ENCODE peak calls at places on chromosomes 2 and 18, in five cellular contexts. One of them, this sample, is unnamed.

GRCh38 chr2:65345626-65346025 is 86.8 kb downstream of the SPRED2 start:
- DNase-seq in ACHN: no peak
- DNase-seq in HS-27A: no peak
- DNase-seq in anterior cingulate cortex: no peak
- DNase-seq in AG08396: no peak
- DNase-seq in this sample: no peak

GRCh38 chr2:97707428-97708380 is 5.7 kb upstream of the ZAP70 start:
- DNase-seq in ACHN: no peak
- DNase-seq in anterior cingulate cortex: no peak
- DNase-seq in HS-27A: no peak
- DNase-seq in AG08396: no peak
- DNase-seq in this sample: no peak

GRCh38 chr18:54737986-54738385 is 90.3 kb upstream of the RAB27B start:
- DNase-seq in HS-27A: no peak
- DNase-seq in anterior cingulate cortex: no peak
- DNase-seq in AG08396: no peak
- DNase-seq in ACHN: no peak
- DNase-seq in this sample: no peak

GRCh38 chr2:2057125-2057721 is 273.9 kb downstream of the MYT1L start:
- DNase-seq in AG08396: no peak
- DNase-seq in HS-27A: no peak
- DNase-seq in anterior cingulate cortex: no peak
- DNase-seq in ACHN: peak; percentile 5
- DNase-seq in this sample: no peak

GRCh38 chr18:13462686-13463085 is 244.1 kb downstream of the LDLRAD4 start:
- DNase-seq in ACHN: no peak
- DNase-seq in anterior cingulate cortex: no peak
- DNase-seq in HS-27A: no peak
- DNase-seq in AG08396: no peak
- DNase-seq in this sample: no peak

GRCh38 chr18:28176933-28177827 is at the start of gene CDH2:
- DNase-seq in ACHN: peak; percentile 89
- DNase-seq in AG08396: peak; percentile 87
- DNase-seq in anterior cingulate cortex: peak; percentile 71
- DNase-seq in HS-27A: peak; percentile 67
- DNase-seq in this sample: no peak

GRCh38 chr2:127655209-127656073 is 9.5 kb downstream of the GPR17 start:
- DNase-seq in ACHN: no peak
- DNase-seq in AG08396: no peak
- DNase-seq in anterior cingulate cortex: no peak
- DNase-seq in HS-27A: no peak
- DNase-seq in this sample: no peak

GRCh38 chr18:55328301-55328700 is 259.7 kb downstream of the TCF4 start:
- DNase-seq in anterior cingulate cortex: no peak
- DNase-seq in ACHN: no peak
- DNase-seq in AG08396: no peak
- DNase-seq in HS-27A: no peak
- DNase-seq in this sample: no peak

GRCh38 chr2:213150315-213150951 is 979 bp downstream of the IKZF2 start:
- DNase-seq in HS-27A: no peak
- DNase-seq in AG08396: no peak
- DNase-seq in anterior cingulate cortex: no peak
- DNase-seq in ACHN: peak; percentile 10
- DNase-seq in this sample: no peak

GRCh38 chr2:43524180-43524965 is 71.5 kb downstream of the THADA start:
- DNase-seq in AG08396: no peak
- DNase-seq in HS-27A: no peak
- DNase-seq in anterior cingulate cortex: no peak
- DNase-seq in ACHN: peak; percentile 19
- DNase-seq in this sample: no peak

GRCh38 chr18:50686409-50686808 is 126.5 kb downstream of the MAPK4 start:
- DNase-seq in ACHN: no peak
- DNase-seq in HS-27A: no peak
- DNase-seq in anterior cingulate cortex: no peak
- DNase-seq in AG08396: no peak
- DNase-seq in this sample: no peak

GRCh38 chr18:73975266-73975665 is 172.4 kb downstream of the FBXO15 start:
- DNase-seq in AG08396: no peak
- DNase-seq in ACHN: no peak
- DNase-seq in HS-27A: no peak
- DNase-seq in anterior cingulate cortex: no peak
- DNase-seq in this sample: no peak

GRCh38 chr18:10558243-10558966 is 32.6 kb downstream of the NAPG start:
- DNase-seq in HS-27A: no peak
- DNase-seq in anterior cingulate cortex: no peak
- DNase-seq in AG08396: no peak
- DNase-seq in ACHN: no peak
- DNase-seq in this sample: no peak

GRCh38 chr2:127142663-127143630 is 36.0 kb upstream of the BIN1 start:
- DNase-seq in HS-27A: no peak
- DNase-seq in anterior cingulate cortex: no peak
- DNase-seq in AG08396: no peak
- DNase-seq in ACHN: no peak
- DNase-seq in this sample: no peak

GRCh38 chr2:203585541-203585940 is 50.4 kb upstream of the RAPH1 start:
- DNase-seq in AG08396: no peak
- DNase-seq in ACHN: no peak
- DNase-seq in HS-27A: no peak
- DNase-seq in anterior cingulate cortex: no peak
- DNase-seq in this sample: no peak

GRCh38 chr2:19435815-19436214 is 77.4 kb upstream of the OSR1 start:
- DNase-seq in anterior cingulate cortex: no peak
- DNase-seq in ACHN: no peak
- DNase-seq in HS-27A: no peak
- DNase-seq in AG08396: no peak
- DNase-seq in this sample: peak; percentile 18

GRCh38 chr2:7348761-7349160 is 431.5 kb downstream of the RNF144A start:
- DNase-seq in AG08396: no peak
- DNase-seq in anterior cingulate cortex: no peak
- DNase-seq in ACHN: no peak
- DNase-seq in HS-27A: no peak
- DNase-seq in this sample: no peak

GRCh38 chr2:195674491-195675226 is 17.6 kb downstream of the SLC39A10 start:
- DNase-seq in anterior cingulate cortex: no peak
- DNase-seq in AG08396: no peak
- DNase-seq in HS-27A: no peak
- DNase-seq in ACHN: peak; percentile 2
- DNase-seq in this sample: no peak

GRCh38 chr18:54260376-54261072 is 8.8 kb upstream of the POLI start:
- DNase-seq in anterior cingulate cortex: no peak
- DNase-seq in HS-27A: no peak
- DNase-seq in AG08396: no peak
- DNase-seq in ACHN: no peak
- DNase-seq in this sample: no peak

GRCh38 chr2:182302174-182302573 is 124.7 kb downstream of the PDE1A start:
- DNase-seq in HS-27A: peak; percentile 47
- DNase-seq in AG08396: peak; percentile 6
- DNase-seq in anterior cingulate cortex: no peak
- DNase-seq in ACHN: peak; percentile 5
- DNase-seq in this sample: no peak

GRCh38 chr2:20897047-20897446 is 74.1 kb upstream of the LDAH start:
- DNase-seq in ACHN: no peak
- DNase-seq in HS-27A: no peak
- DNase-seq in anterior cingulate cortex: no peak
- DNase-seq in AG08396: no peak
- DNase-seq in this sample: no peak

GRCh38 chr2:120867290-120868231 is 131.9 kb downstream of the GLI2 start:
- DNase-seq in HS-27A: peak; percentile 85
- DNase-seq in anterior cingulate cortex: peak; percentile 52
- DNase-seq in AG08396: peak; percentile 91
- DNase-seq in ACHN: peak; percentile 83
- DNase-seq in this sample: peak; percentile 39

GRCh38 chr2:24253303-24253919 is 78.6 kb downstream of the FAM228A start:
- DNase-seq in AG08396: no peak
- DNase-seq in anterior cingulate cortex: no peak
- DNase-seq in ACHN: no peak
- DNase-seq in HS-27A: no peak
- DNase-seq in this sample: no peak

GRCh38 chr2:27296466-27296865 is 11.8 kb downstream of the UCN start:
- DNase-seq in ACHN: no peak
- DNase-seq in AG08396: no peak
- DNase-seq in HS-27A: no peak
- DNase-seq in anterior cingulate cortex: no peak
- DNase-seq in this sample: no peak

GRCh38 chr2:45577426-45577825 is 33.6 kb downstream of the SRBD1 start:
- DNase-seq in ACHN: no peak
- DNase-seq in AG08396: peak; percentile 8
- DNase-seq in anterior cingulate cortex: no peak
- DNase-seq in HS-27A: no peak
- DNase-seq in this sample: no peak

GRCh38 chr2:104658149-104658839 is 195.6 kb upstream of the POU3F3 start:
- DNase-seq in ACHN: no peak
- DNase-seq in AG08396: no peak
- DNase-seq in HS-27A: no peak
- DNase-seq in anterior cingulate cortex: peak; percentile 14
- DNase-seq in this sample: no peak

GRCh38 chr2:168311265-168311925 is 64.0 kb upstream of the STK39 start:
- DNase-seq in AG08396: no peak
- DNase-seq in ACHN: no peak
- DNase-seq in HS-27A: no peak
- DNase-seq in anterior cingulate cortex: no peak
- DNase-seq in this sample: no peak

GRCh38 chr18:45060102-45060501 is 379.4 kb downstream of the SETBP1 start:
- DNase-seq in anterior cingulate cortex: no peak
- DNase-seq in AG08396: no peak
- DNase-seq in ACHN: no peak
- DNase-seq in HS-27A: no peak
- DNase-seq in this sample: no peak

GRCh38 chr18:22467760-22468553 is 50.2 kb upstream of the CTAGE1 start:
- DNase-seq in anterior cingulate cortex: no peak
- DNase-seq in ACHN: no peak
- DNase-seq in AG08396: peak; percentile 67
- DNase-seq in HS-27A: peak; percentile 98
- DNase-seq in this sample: peak; percentile 72

GRCh38 chr2:3248754-3249476 is 128.7 kb downstream of the EIPR1 start:
- DNase-seq in anterior cingulate cortex: no peak
- DNase-seq in ACHN: no peak
- DNase-seq in HS-27A: no peak
- DNase-seq in AG08396: no peak
- DNase-seq in this sample: no peak

GRCh38 chr2:213561759-213562158 is 277.5 kb downstream of the SPAG16 start:
- DNase-seq in AG08396: no peak
- DNase-seq in anterior cingulate cortex: no peak
- DNase-seq in HS-27A: no peak
- DNase-seq in ACHN: no peak
- DNase-seq in this sample: no peak

GRCh38 chr2:63990072-63990471 is 29.2 kb downstream of the VPS54 start:
- DNase-seq in AG08396: no peak
- DNase-seq in HS-27A: no peak
- DNase-seq in ACHN: no peak
- DNase-seq in anterior cingulate cortex: no peak
- DNase-seq in this sample: no peak

GRCh38 chr2:9288233-9288632 is 81.6 kb downstream of the ASAP2 start:
- DNase-seq in anterior cingulate cortex: no peak
- DNase-seq in AG08396: peak; percentile 59
- DNase-seq in ACHN: peak; percentile 80
- DNase-seq in HS-27A: peak; percentile 90
- DNase-seq in this sample: peak; percentile 68

GRCh38 chr2:186595219-186595618 is 5.4 kb downstream of the ITGAV start:
- DNase-seq in HS-27A: no peak
- DNase-seq in AG08396: no peak
- DNase-seq in anterior cingulate cortex: no peak
- DNase-seq in ACHN: no peak
- DNase-seq in this sample: no peak

GRCh38 chr2:161956751-161957150 is 117.3 kb downstream of the DPP4 start:
- DNase-seq in AG08396: no peak
- DNase-seq in anterior cingulate cortex: no peak
- DNase-seq in HS-27A: no peak
- DNase-seq in ACHN: no peak
- DNase-seq in this sample: no peak

GRCh38 chr2:187976259-187976658 is 315.4 kb upstream of the GULP1 start:
- DNase-seq in anterior cingulate cortex: no peak
- DNase-seq in AG08396: no peak
- DNase-seq in HS-27A: no peak
- DNase-seq in ACHN: no peak
- DNase-seq in this sample: no peak

GRCh38 chr2:239130786-239131325 is 270.0 kb downstream of the HDAC4 start:
- DNase-seq in HS-27A: no peak
- DNase-seq in anterior cingulate cortex: no peak
- DNase-seq in AG08396: no peak
- DNase-seq in ACHN: no peak
- DNase-seq in this sample: no peak

GRCh38 chr2:117631546-117631945 is 182.9 kb upstream of the DDX18 start:
- DNase-seq in ACHN: no peak
- DNase-seq in HS-27A: no peak
- DNase-seq in anterior cingulate cortex: no peak
- DNase-seq in AG08396: no peak
- DNase-seq in this sample: no peak

GRCh38 chr2:105917688-105918087 is 173.0 kb downstream of the NCK2 start:
- DNase-seq in HS-27A: no peak
- DNase-seq in ACHN: no peak
- DNase-seq in AG08396: no peak
- DNase-seq in anterior cingulate cortex: no peak
- DNase-seq in this sample: no peak